ENCODE peak calls at places on chromosome 2, in five cellular contexts. Z is H9, H is neuronal stem cell, E is right cardiac atrium, X is heart left ventricle. P is an unnamed sample. For H3K4me1, the result is how much of the 10 kb centered on the place peaks cover.

GRCh38 chr2:69993708-69994107 is 32.3 kb upstream of the ASPRV1 start:
- DNase-seq in Z (no peak), H (no peak), E (no peak), X (no peak), P (no peak)

GRCh38 chr2:170535552-170535951 is 179.6 kb upstream of the SP5 start:
- DNase-seq in Z (no peak), H (no peak), E (no peak), X (no peak), P (no peak)

GRCh38 chr2:264493-265468 is at the start of gene ACP1:
- DNase-seq in Z (peak), H (peak), E (peak), X (peak), P (peak)

GRCh38 chr2:143482316-143482715 is 353.1 kb downstream of the ARHGAP15 start:
- DNase-seq in Z (no peak), H (no peak), E (no peak), X (no peak), P (no peak)

GRCh38 chr2:175847128-175847527 is 154.9 kb downstream of the LNPK start:
- DNase-seq in Z (no peak), H (no peak), E (no peak), X (no peak), P (no peak)

GRCh38 chr2:127911737-127912136 is 26.0 kb upstream of the AMMECR1L start:
- DNase-seq in Z (no peak), H (no peak), E (no peak), X (no peak), P (no peak)

GRCh38 chr2:73272270-73272669 is 12.0 kb downstream of the FBXO41 start:
- DNase-seq in Z (no peak), H (no peak), E (no peak), X (no peak), P (no peak)

GRCh38 chr2:235378261-235378660 is 115.6 kb upstream of the AGAP1 start:
- DNase-seq in Z (no peak), H (no peak), E (no peak), X (no peak), P (no peak)

GRCh38 chr2:219433666-219434467 is 776 bp upstream of the SPEG start:
- DNase-seq in Z (peak), H (no peak), E (no peak), X (no peak), P (peak)

GRCh38 chr2:214019973-214020345 is 390.9 kb upstream of the VWC2L start:
- DNase-seq in Z (no peak), H (no peak), E (no peak), X (no peak), P (no peak)

GRCh38 chr2:118710481-118710880 is 137.0 kb downstream of the EN1 start:
- DNase-seq in Z (no peak), H (no peak), E (no peak), X (no peak), P (no peak)

GRCh38 chr2:168699834-168700417 is 102.5 kb upstream of the NOSTRIN start:
- DNase-seq in Z (no peak), H (no peak), E (peak), X (peak), P (peak)

GRCh38 chr2:212939777-212940531 is 211.5 kb downstream of the IKZF2 start:
- DNase-seq in Z (peak), H (no peak), E (no peak), X (no peak), P (no peak)

GRCh38 chr2:191703079-191703725 is 25.3 kb downstream of the NABP1 start:
- DNase-seq in Z (no peak), H (no peak), E (no peak), X (no peak), P (no peak)

GRCh38 chr2:122368576-122369243 is 613.3 kb downstream of the TSN start:
- DNase-seq in Z (no peak), H (no peak), E (no peak), X (no peak), P (no peak)

GRCh38 chr2:226524381-226524843 is 275.2 kb downstream of the IRS1 start:
- DNase-seq in Z (no peak), H (no peak), E (no peak), X (no peak), P (peak)

GRCh38 chr2:159155315-159155714 is 131.2 kb downstream of the WDSUB1 start:
- DNase-seq in Z (peak), H (no peak), E (no peak), X (no peak), P (no peak)

GRCh38 chr2:112848833-112849232 is 12.3 kb upstream of the IL1B start:
- DNase-seq in Z (no peak), H (no peak), E (no peak), X (no peak), P (no peak)

DNA sequence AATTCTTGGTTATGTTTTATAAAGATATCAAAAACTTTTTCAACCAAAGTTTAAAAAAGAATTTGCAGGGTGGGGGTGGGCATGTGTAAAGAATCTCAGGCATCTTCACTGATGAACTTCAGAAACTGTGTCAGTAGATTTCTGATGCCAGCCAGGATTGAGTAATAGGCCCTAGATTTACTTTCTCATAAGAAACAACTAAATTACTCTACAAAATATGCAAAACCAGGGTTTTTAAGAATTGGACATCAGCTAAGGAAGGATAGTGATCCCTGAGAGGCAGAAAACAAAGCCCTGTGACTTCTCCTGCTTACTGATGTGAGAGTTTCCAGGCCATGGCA is 11.9 kb upstream of the IL1R1 start:
- DNase-seq in Z (no peak), H (no peak), E (no peak), X (no peak), P (no peak)
- H3K4me1 ChIP-seq in Z (under half), H (under half), E (under half), X (under half), P (under half)

GRCh38 chr2:45963816-45964215 is 312.3 kb downstream of the PRKCE start:
- DNase-seq in Z (no peak), H (no peak), E (no peak), X (no peak), P (no peak)

GRCh38 chr2:45964226-45964841 is 312.9 kb downstream of the PRKCE start:
- DNase-seq in Z (no peak), H (no peak), E (peak), X (peak), P (peak)

GRCh38 chr2:45965841-45966498 is 314.5 kb downstream of the PRKCE start:
- DNase-seq in Z (no peak), H (no peak), E (no peak), X (no peak), P (no peak)

GRCh38 chr2:45962522-45962921 is 311.0 kb downstream of the PRKCE start:
- DNase-seq in Z (no peak), H (no peak), E (peak), X (peak), P (peak)

GRCh38 chr2:45964945-45965344 is 313.5 kb downstream of the PRKCE start:
- DNase-seq in Z (no peak), H (no peak), E (no peak), X (no peak), P (no peak)
- H3K27ac ChIP-seq in Z (no peak), H (no peak), E (no peak), X (no peak), P (no peak)

GRCh38 chr2:218277921-218278320 is 7.6 kb downstream of the PNKD start:
- DNase-seq in Z (no peak), H (no peak), E (no peak), X (no peak), P (no peak)
- H3K4me1 ChIP-seq in Z (under half), H (under half), E (under half), X (under half), P (under half)

DNA sequence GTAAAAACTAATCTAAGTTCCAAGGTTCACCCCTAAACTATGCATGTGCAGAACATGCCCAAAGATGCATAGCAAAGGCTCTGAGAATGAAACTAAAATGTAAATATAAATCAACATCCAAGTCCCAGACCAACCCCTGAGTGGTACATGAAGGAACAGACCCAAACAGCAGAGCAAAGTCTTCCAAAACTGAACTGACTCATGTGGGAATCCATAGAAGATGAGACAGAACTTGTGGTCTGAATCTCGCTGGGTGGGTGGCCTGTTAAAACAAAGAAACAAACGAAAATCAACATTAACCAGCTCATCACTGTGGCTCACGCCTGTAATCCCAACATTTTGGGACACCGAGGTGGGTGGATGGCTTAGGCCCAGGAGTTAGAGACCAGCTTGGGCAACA is 29.5 kb upstream of the ATRAID start:
- DNase-seq in Z (no peak), H (no peak), E (no peak), X (no peak), P (no peak)
- H3K27ac ChIP-seq in Z (no peak), H (no peak), E (no peak), X (no peak), P (peak)

GRCh38 chr2:8310557-8311455 is 371.1 kb upstream of the ID2 start:
- DNase-seq in Z (peak), H (no peak), E (no peak), X (no peak), P (no peak)

GRCh38 chr2:8312221-8312620 is 369.6 kb upstream of the ID2 start:
- DNase-seq in Z (peak), H (no peak), E (no peak), X (no peak), P (no peak)

GRCh38 chr2:8306530-8307351 is 375.1 kb upstream of the ID2 start:
- DNase-seq in Z (peak), H (no peak), E (no peak), X (no peak), P (no peak)

GRCh38 chr2:8307779-8308178 is 374.1 kb upstream of the ID2 start:
- DNase-seq in Z (no peak), H (no peak), E (no peak), X (no peak), P (no peak)

DNA sequence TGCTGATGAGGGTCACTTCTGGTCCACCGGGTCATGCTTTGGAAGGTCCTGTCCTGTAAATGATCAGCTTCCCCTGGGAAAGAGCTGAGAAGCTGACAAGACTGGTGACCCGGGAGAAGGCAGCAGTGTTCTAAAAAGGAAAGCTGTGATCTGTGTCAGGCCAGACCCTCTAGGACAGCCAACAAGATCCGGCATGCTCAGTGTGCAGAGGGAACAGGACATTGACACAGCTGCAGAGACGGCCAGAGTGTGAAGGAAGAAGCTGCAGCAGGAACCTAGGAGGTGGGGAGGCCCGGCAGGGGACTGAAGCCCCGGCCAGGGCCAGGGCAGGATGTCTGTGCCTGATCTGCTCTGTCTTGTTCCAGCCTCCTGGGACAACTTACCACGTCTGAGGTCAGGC is 372.7 kb upstream of the ID2 start:
- DNase-seq in Z (peak), H (no peak), E (no peak), X (no peak), P (no peak)
- H3K4me1 ChIP-seq in Z (under half), H (under half), E (under half), X (under half), P (under half)